ENCODE peak calls at places on chromosomes 3 and 15, in six cellular contexts. P is HCT116, D is HepG2, Q is K562, I is upper lobe of left lung, C is GM12878. S is an unnamed sample.

GRCh38 chr3:196115678-196116083 is 33.8 kb upstream of the TFRC start:
- ATAC-seq in D (no peak), I (no peak), P (no peak), C (peak), Q (no peak), S (no peak)

GRCh38 chr15:44500555-44500954 is 36.4 kb upstream of the EIF3J start:
- ATAC-seq in I (no peak), D (no peak), C (peak), P (no peak), Q (no peak), S (no peak)

GRCh38 chr3:48425281-48425812 is 4.5 kb downstream of the PLXNB1 start:
- ATAC-seq in I (no peak), D (no peak), Q (no peak), P (no peak), C (no peak), S (no peak)

GRCh38 chr3:14451844-14452533 is 49.6 kb downstream of the SLC6A6 start:
- ATAC-seq in I (peak), P (peak), D (peak), C (no peak), Q (no peak), S (peak)

GRCh38 chr3:146128939-146129338 is 32.0 kb downstream of the PLOD2 start:
- ATAC-seq in Q (no peak), C (no peak), D (no peak), P (no peak), I (no peak), S (no peak)

GRCh38 chr3:76661527-76662250 is 378.2 kb upstream of the ROBO2 start:
- ATAC-seq in P (no peak), I (no peak), Q (no peak), D (no peak), C (no peak), S (no peak)

GRCh38 chr15:101193063-101193712 is 58.7 kb downstream of the CHSY1 start:
- ATAC-seq in I (peak), Q (no peak), D (no peak), C (no peak), P (no peak), S (peak)

GRCh38 chr3:15797600-15798303 is at the start of gene ANKRD28:
- ATAC-seq in C (peak), D (peak), Q (peak), I (peak), P (peak), S (peak)

GRCh38 chr3:56254261-56254660 is 214.0 kb downstream of the ERC2 start:
- ATAC-seq in D (no peak), I (no peak), C (no peak), P (no peak), Q (no peak), S (no peak)

GRCh38 chr3:48708481-48708889 is 8.5 kb downstream of the IP6K2 start:
- ATAC-seq in P (no peak), C (no peak), D (no peak), I (peak), Q (no peak), S (peak)

GRCh38 chr3:132645058-132645457 is 14.6 kb downstream of the ACAD11 start:
- ATAC-seq in C (no peak), D (no peak), P (no peak), Q (no peak), I (no peak), S (no peak)

GRCh38 chr15:99450896-99451358 is 114.9 kb upstream of the MEF2A start:
- ATAC-seq in I (peak), P (no peak), C (no peak), Q (peak), D (no peak), S (peak)

GRCh38 chr3:142964150-142964498 is 650 bp upstream of the PAQR9 start:
- ATAC-seq in Q (no peak), I (peak), P (peak), C (no peak), D (peak), S (peak)

GRCh38 chr15:89799011-89799924 is 15.4 kb downstream of the ANPEP start:
- ATAC-seq in C (no peak), D (no peak), P (no peak), Q (no peak), I (no peak), S (no peak)

GRCh38 chr3:150333482-150333881 is 74.6 kb upstream of the TSC22D2 start:
- ATAC-seq in D (no peak), I (no peak), Q (no peak), P (peak), C (no peak), S (no peak)

GRCh38 chr3:71497367-71497925 is 86.1 kb downstream of the FOXP1 start:
- ATAC-seq in D (peak), C (no peak), Q (no peak), I (no peak), P (no peak), S (no peak)

GRCh38 chr15:93088200-93088980 is 621 bp downstream of the RGMA start:
- ATAC-seq in P (peak), C (peak), I (peak), Q (no peak), D (peak), S (peak)

GRCh38 chr3:122324871-122325323 is at the start of gene CSTA:
- ATAC-seq in P (no peak), D (no peak), Q (peak), I (peak), C (no peak), S (no peak)

GRCh38 chr3:23702198-23702597 is 103.6 kb upstream of the UBE2E1 start:
- ATAC-seq in P (peak), D (no peak), Q (no peak), C (no peak), I (no peak), S (no peak)

GRCh38 chr3:141561426-141562034 is 74.7 kb downstream of the RASA2 start:
- ATAC-seq in P (no peak), I (peak), C (peak), Q (peak), D (no peak), S (no peak)
- TF ChIP-seq POLR2A in P (no peak), I (no peak), C (no peak), Q (no peak), D (no peak), S (no peak)

DNA sequence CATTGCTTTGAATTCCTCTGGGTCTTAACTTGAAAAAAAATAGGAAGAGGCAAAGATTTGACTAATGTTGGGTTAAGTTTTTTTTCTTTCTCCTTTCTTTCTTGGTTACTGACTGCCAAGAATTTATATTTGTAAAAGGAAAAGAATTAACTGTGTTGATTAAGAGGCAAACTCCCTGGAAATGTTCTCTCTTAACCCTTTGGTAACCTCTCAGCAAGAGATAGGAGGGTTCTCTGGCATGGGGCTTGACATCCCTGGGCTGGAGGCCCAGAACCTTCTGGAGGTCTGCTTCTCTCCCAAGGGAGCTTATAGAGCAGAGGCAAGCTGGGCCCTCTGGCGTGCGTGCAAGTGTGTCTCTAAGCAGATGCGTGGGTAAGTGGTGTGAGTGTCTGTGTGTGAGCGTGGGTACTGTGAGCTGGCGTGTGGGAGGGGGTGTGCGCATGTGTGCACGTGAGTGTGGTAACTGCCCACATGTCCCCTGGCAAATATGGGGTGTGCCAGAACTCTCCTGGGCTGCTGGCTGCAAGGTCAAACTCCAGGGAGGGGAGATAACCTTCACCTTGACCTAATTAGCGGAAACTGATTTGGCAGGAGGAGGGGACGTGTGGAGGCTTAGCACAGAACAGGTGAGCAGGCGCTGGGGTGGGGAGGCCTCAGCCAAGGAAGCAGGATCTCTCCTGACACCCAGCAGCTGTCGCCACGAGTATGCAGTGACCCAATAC is 49.4 kb upstream of the MAGEF1 start:
- ATAC-seq in C (no peak), D (no peak), I (no peak), Q (no peak), P (no peak), S (no peak)
- TF ChIP-seq POLR2AphosphoS5 in C (no peak), D (no peak), I (no peak), Q (no peak), P (no peak), S (no peak)

GRCh38 chr3:42220436-42220835 is 45.5 kb downstream of the CCK start:
- ATAC-seq in Q (no peak), P (no peak), I (no peak), C (no peak), D (peak), S (no peak)
- H3K27ac ChIP-seq in Q (no peak), P (no peak), I (no peak), C (no peak), D (no peak), S (no peak)

DNA sequence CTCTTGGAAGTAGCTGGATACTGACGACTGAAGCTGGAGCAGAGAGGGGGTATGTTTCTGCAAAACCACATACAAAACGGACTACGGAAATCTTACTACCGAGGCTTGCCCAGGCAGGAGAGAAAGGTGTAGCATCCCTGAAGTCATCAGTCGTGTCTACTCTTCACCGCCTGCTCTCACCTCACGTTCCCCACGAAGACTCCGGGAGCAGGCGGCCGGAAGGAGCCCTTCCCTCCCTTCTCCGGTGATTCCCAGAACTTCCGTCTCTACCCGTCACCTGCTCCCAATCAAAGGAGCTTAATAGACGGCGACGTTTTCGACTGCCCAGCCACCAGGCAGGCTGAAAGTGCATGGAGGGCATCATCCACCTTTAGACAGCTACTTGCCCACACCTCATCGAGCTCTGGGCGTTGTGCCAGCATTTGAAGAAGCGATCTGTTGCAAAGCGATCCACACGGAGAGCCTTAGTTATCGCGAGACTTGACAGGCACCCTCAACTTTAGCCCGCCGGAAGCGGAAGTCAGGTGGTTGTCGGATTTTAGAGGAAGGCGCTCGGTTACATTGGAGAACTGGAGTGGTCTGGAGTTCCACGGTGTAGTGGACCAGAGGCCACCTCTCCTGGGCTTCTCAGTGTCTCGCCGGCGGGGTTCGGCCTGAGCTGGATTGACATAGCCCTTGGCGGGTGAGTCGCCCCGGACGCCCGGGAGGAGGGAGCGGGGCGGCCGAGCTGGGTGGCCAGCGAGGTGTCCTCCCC is at the start of gene RAMAC:
- ATAC-seq in C (peak), P (peak), I (peak), D (peak), Q (peak), S (peak)
- TF ChIP-seq POLR2A in C (peak), P (no peak), I (peak), D (peak), Q (peak), S (peak)

GRCh38 chr3:50323614-50324199 is 1.2 kb upstream of the HYAL2 start:
- ATAC-seq in I (no peak), P (no peak), D (no peak), Q (no peak), C (no peak), S (peak)
- TF ChIP-seq POLR2AphosphoS5 in I (peak), P (no peak), D (no peak), Q (no peak), C (no peak), S (peak)

DNA sequence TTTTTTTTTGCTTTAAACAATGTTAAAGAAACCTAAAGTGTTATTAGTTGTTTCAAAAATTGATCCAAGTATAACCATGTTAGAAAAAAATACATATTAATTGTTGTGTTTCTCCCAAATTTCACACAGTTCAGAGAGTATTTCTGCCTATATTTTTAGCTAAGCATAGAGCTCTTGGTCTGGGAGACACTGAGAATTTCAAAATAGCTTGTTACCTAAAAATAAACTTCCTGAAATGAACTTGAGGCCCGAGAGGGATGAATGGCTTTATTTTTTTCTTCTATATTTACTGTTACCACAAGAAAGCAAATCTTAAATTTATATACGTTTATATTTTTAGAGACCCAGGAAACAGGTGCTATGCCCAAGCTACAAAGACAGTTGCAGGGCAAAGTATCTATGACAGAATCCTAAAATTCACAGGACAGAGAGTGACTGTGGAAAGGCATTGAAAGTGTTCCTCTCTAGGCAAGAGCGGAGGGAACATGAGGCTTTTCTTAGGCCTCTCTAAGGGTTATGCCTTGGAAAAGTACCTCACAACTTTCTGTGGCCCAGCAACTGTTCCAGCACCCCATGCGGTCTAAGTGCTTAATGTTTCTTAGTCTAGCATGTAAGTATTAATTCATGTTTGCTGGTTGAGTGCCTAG is 36.4 kb downstream of the TGFBR2 start:
- ATAC-seq in Q (no peak), C (peak), D (no peak), I (no peak), P (no peak), S (no peak)
- H3K27ac ChIP-seq in Q (no peak), C (no peak), D (no peak), I (peak), P (no peak), S (peak)

GRCh38 chr3:12990306-12990705 is 82.9 kb downstream of the IQSEC1 start:
- ATAC-seq in C (no peak), D (no peak), P (no peak), Q (no peak), I (no peak), S (no peak)
- TF ChIP-seq POLR2A in C (no peak), D (no peak), P (no peak), Q (no peak), I (no peak), S (no peak)

GRCh38 chr15:41331833-41332787 is at the start of gene OIP5:
- ATAC-seq in P (peak), I (peak), D (peak), C (peak), Q (peak), S (peak)

GRCh38 chr15:41331281-41331680 is 1.1 kb downstream of the OIP5 start:
- ATAC-seq in I (no peak), Q (peak), D (peak), C (no peak), P (no peak), S (no peak)

GRCh38 chr15:41336549-41336948 is 3.9 kb downstream of the NUSAP1 start:
- ATAC-seq in C (no peak), Q (no peak), P (no peak), D (no peak), I (no peak), S (no peak)

GRCh38 chr15:41334293-41335120 is 1.8 kb downstream of the NUSAP1 start:
- ATAC-seq in Q (peak), C (no peak), P (no peak), D (no peak), I (no peak), S (no peak)

DNA sequence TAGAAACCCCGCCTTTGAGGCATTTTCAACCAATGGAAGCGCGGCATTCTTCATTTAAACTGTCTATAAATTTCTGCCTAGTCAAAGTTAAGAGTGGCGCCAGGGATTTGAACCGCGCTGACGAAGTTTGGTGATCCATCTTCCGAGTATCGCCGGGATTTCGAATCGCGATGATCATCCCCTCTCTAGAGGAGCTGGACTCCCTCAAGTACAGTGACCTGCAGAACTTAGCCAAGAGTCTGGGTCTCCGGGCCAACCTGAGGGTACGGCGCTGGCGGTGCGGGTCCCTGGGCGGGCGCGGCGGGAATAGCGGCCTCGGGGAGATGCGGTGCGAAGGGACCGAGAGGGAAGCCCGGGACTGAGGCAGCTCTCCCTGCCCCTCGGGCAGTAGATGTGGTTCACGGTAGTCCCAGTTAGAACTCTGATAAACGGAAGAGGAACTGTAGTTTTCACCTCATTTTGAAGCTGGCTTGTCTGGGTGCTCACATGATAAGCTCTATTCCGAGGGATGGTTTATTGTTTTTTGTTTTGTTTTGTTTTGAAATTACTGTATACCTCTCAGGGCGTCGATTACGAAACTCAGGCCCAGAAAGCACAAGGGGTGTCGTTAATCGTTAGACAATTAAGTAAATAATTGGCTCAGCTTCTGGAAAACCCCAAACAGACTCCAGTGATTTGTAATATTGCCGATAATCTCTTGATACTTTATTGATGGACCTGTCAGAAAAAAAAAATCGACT is at the start of gene NUSAP1:
- ATAC-seq in I (peak), P (peak), C (peak), Q (peak), D (peak), S (peak)
- TF ChIP-seq POLR2AphosphoS5 in I (no peak), P (peak), C (peak), Q (peak), D (peak), S (no peak)